ENCODE peak calls at places on chromosome 16, in eight cellular contexts. One of them, this sample, is unnamed.
A peak's percentile ranks its signal among the peaks of the same experiment; 100 is the strongest.

GRCh38 chr16:23384878-23385277 is 68.1 kb downstream of the COG7 start:
- ATAC-seq in left lobe of liver: no peak
- ATAC-seq in aorta: no peak
- ATAC-seq in left ventricle myocardium superior: no peak
- ATAC-seq in T-cell: no peak
- ATAC-seq in stimulated activated naive CD8-positive, alpha-beta T cell treated with anti-CD3 and anti-CD28 coated beads, Interleukin-15, Interleukin-2, amounts not matched to agents 100 U/mL and 50 U/mL, for 24 hours: no peak
- ATAC-seq in CD4-positive, CD25-positive, alpha-beta regulatory T cell: no peak
- ATAC-seq in PC-3: no peak
- ATAC-seq in this sample: no peak

GRCh38 chr16:53761967-53762726 is 58.2 kb downstream of the FTO start:
- ATAC-seq in left lobe of liver: peak; percentile 92
- ATAC-seq in CD4-positive, CD25-positive, alpha-beta regulatory T cell: no peak
- ATAC-seq in PC-3: no peak
- ATAC-seq in stimulated activated naive CD8-positive, alpha-beta T cell treated with anti-CD3 and anti-CD28 coated beads, Interleukin-15, Interleukin-2, amounts not matched to agents 100 U/mL and 50 U/mL, for 24 hours: no peak
- ATAC-seq in left ventricle myocardium superior: no peak
- ATAC-seq in aorta: no peak
- ATAC-seq in T-cell: no peak
- ATAC-seq in this sample: no peak

GRCh38 chr16:75909746-75910145 is 183.5 kb upstream of the CPHXL start:
- ATAC-seq in left lobe of liver: no peak
- ATAC-seq in aorta: no peak
- ATAC-seq in PC-3: no peak
- ATAC-seq in CD4-positive, CD25-positive, alpha-beta regulatory T cell: peak; percentile 24
- ATAC-seq in stimulated activated naive CD8-positive, alpha-beta T cell treated with anti-CD3 and anti-CD28 coated beads, Interleukin-15, Interleukin-2, amounts not matched to agents 100 U/mL and 50 U/mL, for 24 hours: no peak
- ATAC-seq in left ventricle myocardium superior: no peak
- ATAC-seq in T-cell: no peak
- ATAC-seq in this sample: peak; percentile 35

GRCh38 chr16:74740795-74741304 is 33.8 kb downstream of the FA2H start:
- ATAC-seq in stimulated activated naive CD8-positive, alpha-beta T cell treated with anti-CD3 and anti-CD28 coated beads, Interleukin-15, Interleukin-2, amounts not matched to agents 100 U/mL and 50 U/mL, for 24 hours: no peak
- ATAC-seq in T-cell: no peak
- ATAC-seq in left lobe of liver: peak; percentile 25
- ATAC-seq in aorta: no peak
- ATAC-seq in CD4-positive, CD25-positive, alpha-beta regulatory T cell: no peak
- ATAC-seq in PC-3: peak; percentile 41
- ATAC-seq in left ventricle myocardium superior: peak; percentile 40
- ATAC-seq in this sample: no peak

GRCh38 chr16:72018470-72018869 is 9.9 kb downstream of the DHODH start:
- ATAC-seq in aorta: no peak
- ATAC-seq in T-cell: no peak
- ATAC-seq in left lobe of liver: peak; percentile 43
- ATAC-seq in CD4-positive, CD25-positive, alpha-beta regulatory T cell: no peak
- ATAC-seq in PC-3: no peak
- ATAC-seq in left ventricle myocardium superior: peak; percentile 32
- ATAC-seq in stimulated activated naive CD8-positive, alpha-beta T cell treated with anti-CD3 and anti-CD28 coated beads, Interleukin-15, Interleukin-2, amounts not matched to agents 100 U/mL and 50 U/mL, for 24 hours: no peak
- ATAC-seq in this sample: no peak

GRCh38 chr16:4389051-4389955 is 17.7 kb downstream of the VASN start:
- ATAC-seq in PC-3: no peak
- ATAC-seq in left lobe of liver: no peak
- ATAC-seq in CD4-positive, CD25-positive, alpha-beta regulatory T cell: no peak
- ATAC-seq in aorta: peak; percentile 4
- ATAC-seq in left ventricle myocardium superior: peak; percentile 32
- ATAC-seq in T-cell: no peak
- ATAC-seq in stimulated activated naive CD8-positive, alpha-beta T cell treated with anti-CD3 and anti-CD28 coated beads, Interleukin-15, Interleukin-2, amounts not matched to agents 100 U/mL and 50 U/mL, for 24 hours: no peak
- ATAC-seq in this sample: no peak

GRCh38 chr16:20899503-20900298 is 457 bp downstream of the DCUN1D3 start:
- ATAC-seq in left ventricle myocardium superior: no peak
- ATAC-seq in aorta: peak; percentile 1
- ATAC-seq in PC-3: no peak
- ATAC-seq in T-cell: peak; percentile 39
- ATAC-seq in stimulated activated naive CD8-positive, alpha-beta T cell treated with anti-CD3 and anti-CD28 coated beads, Interleukin-15, Interleukin-2, amounts not matched to agents 100 U/mL and 50 U/mL, for 24 hours: no peak
- ATAC-seq in left lobe of liver: peak; percentile 63
- ATAC-seq in CD4-positive, CD25-positive, alpha-beta regulatory T cell: peak; percentile 7
- ATAC-seq in this sample: no peak

GRCh38 chr16:85720319-85720637 is 30.6 kb downstream of the C16orf74 start:
- ATAC-seq in left ventricle myocardium superior: peak; percentile 51
- ATAC-seq in PC-3: peak; percentile 97
- ATAC-seq in stimulated activated naive CD8-positive, alpha-beta T cell treated with anti-CD3 and anti-CD28 coated beads, Interleukin-15, Interleukin-2, amounts not matched to agents 100 U/mL and 50 U/mL, for 24 hours: no peak
- ATAC-seq in CD4-positive, CD25-positive, alpha-beta regulatory T cell: no peak
- ATAC-seq in aorta: no peak
- ATAC-seq in T-cell: no peak
- ATAC-seq in left lobe of liver: peak; percentile 88
- ATAC-seq in this sample: no peak

GRCh38 chr16:87391324-87391949 is 699 bp upstream of the MAP1LC3B start:
- ATAC-seq in PC-3: no peak
- ATAC-seq in aorta: peak; percentile 27
- ATAC-seq in left lobe of liver: peak; percentile 54
- ATAC-seq in stimulated activated naive CD8-positive, alpha-beta T cell treated with anti-CD3 and anti-CD28 coated beads, Interleukin-15, Interleukin-2, amounts not matched to agents 100 U/mL and 50 U/mL, for 24 hours: no peak
- ATAC-seq in CD4-positive, CD25-positive, alpha-beta regulatory T cell: no peak
- ATAC-seq in left ventricle myocardium superior: peak; percentile 44
- ATAC-seq in T-cell: no peak
- ATAC-seq in this sample: peak; percentile 19

GRCh38 chr16:30657866-30658730 is at the start of gene FBRS:
- ATAC-seq in left lobe of liver: peak; percentile 81
- ATAC-seq in left ventricle myocardium superior: peak; percentile 88
- ATAC-seq in PC-3: peak; percentile 72
- ATAC-seq in CD4-positive, CD25-positive, alpha-beta regulatory T cell: peak; percentile 75
- ATAC-seq in aorta: peak; percentile 95
- ATAC-seq in T-cell: peak; percentile 79
- ATAC-seq in stimulated activated naive CD8-positive, alpha-beta T cell treated with anti-CD3 and anti-CD28 coated beads, Interleukin-15, Interleukin-2, amounts not matched to agents 100 U/mL and 50 U/mL, for 24 hours: peak; percentile 79
- ATAC-seq in this sample: peak; percentile 80

GRCh38 chr16:78740269-78740668 is 640.8 kb downstream of the WWOX start:
- ATAC-seq in left lobe of liver: peak; percentile 89
- ATAC-seq in aorta: no peak
- ATAC-seq in CD4-positive, CD25-positive, alpha-beta regulatory T cell: no peak
- ATAC-seq in stimulated activated naive CD8-positive, alpha-beta T cell treated with anti-CD3 and anti-CD28 coated beads, Interleukin-15, Interleukin-2, amounts not matched to agents 100 U/mL and 50 U/mL, for 24 hours: no peak
- ATAC-seq in left ventricle myocardium superior: no peak
- ATAC-seq in PC-3: no peak
- ATAC-seq in T-cell: no peak
- ATAC-seq in this sample: no peak

GRCh38 chr16:46573008-46573833 is 48.0 kb downstream of the SHCBP1 start:
- ATAC-seq in aorta: no peak
- ATAC-seq in CD4-positive, CD25-positive, alpha-beta regulatory T cell: no peak
- ATAC-seq in T-cell: no peak
- ATAC-seq in left ventricle myocardium superior: no peak
- ATAC-seq in left lobe of liver: no peak
- ATAC-seq in PC-3: peak; percentile 88
- ATAC-seq in stimulated activated naive CD8-positive, alpha-beta T cell treated with anti-CD3 and anti-CD28 coated beads, Interleukin-15, Interleukin-2, amounts not matched to agents 100 U/mL and 50 U/mL, for 24 hours: no peak
- ATAC-seq in this sample: peak; percentile 26

GRCh38 chr16:30115238-30115637 is 1.9 kb upstream of the GDPD3 start:
- ATAC-seq in left ventricle myocardium superior: no peak
- ATAC-seq in CD4-positive, CD25-positive, alpha-beta regulatory T cell: peak; percentile 22
- ATAC-seq in T-cell: no peak
- ATAC-seq in stimulated activated naive CD8-positive, alpha-beta T cell treated with anti-CD3 and anti-CD28 coated beads, Interleukin-15, Interleukin-2, amounts not matched to agents 100 U/mL and 50 U/mL, for 24 hours: no peak
- ATAC-seq in aorta: no peak
- ATAC-seq in PC-3: peak; percentile 44
- ATAC-seq in left lobe of liver: peak; percentile 8
- ATAC-seq in this sample: peak; percentile 37

GRCh38 chr16:85025781-85026653 is 1.6 kb upstream of the KIAA0513 start:
- ATAC-seq in left lobe of liver: no peak
- ATAC-seq in CD4-positive, CD25-positive, alpha-beta regulatory T cell: no peak
- ATAC-seq in T-cell: no peak
- ATAC-seq in PC-3: no peak
- ATAC-seq in aorta: no peak
- ATAC-seq in stimulated activated naive CD8-positive, alpha-beta T cell treated with anti-CD3 and anti-CD28 coated beads, Interleukin-15, Interleukin-2, amounts not matched to agents 100 U/mL and 50 U/mL, for 24 hours: no peak
- ATAC-seq in left ventricle myocardium superior: no peak
- ATAC-seq in this sample: no peak

GRCh38 chr16:4733747-4734062 is 366 bp downstream of the ANKS3 start:
- ATAC-seq in stimulated activated naive CD8-positive, alpha-beta T cell treated with anti-CD3 and anti-CD28 coated beads, Interleukin-15, Interleukin-2, amounts not matched to agents 100 U/mL and 50 U/mL, for 24 hours: no peak
- ATAC-seq in left ventricle myocardium superior: peak; percentile 1
- ATAC-seq in aorta: no peak
- ATAC-seq in CD4-positive, CD25-positive, alpha-beta regulatory T cell: peak; percentile 1
- ATAC-seq in PC-3: peak; percentile 4
- ATAC-seq in left lobe of liver: peak; percentile 0
- ATAC-seq in T-cell: peak; percentile 2
- ATAC-seq in this sample: peak; percentile 4

GRCh38 chr16:11056090-11056988 is 112.0 kb downstream of the CLEC16A start:
- ATAC-seq in PC-3: no peak
- ATAC-seq in aorta: no peak
- ATAC-seq in left ventricle myocardium superior: no peak
- ATAC-seq in stimulated activated naive CD8-positive, alpha-beta T cell treated with anti-CD3 and anti-CD28 coated beads, Interleukin-15, Interleukin-2, amounts not matched to agents 100 U/mL and 50 U/mL, for 24 hours: no peak
- ATAC-seq in CD4-positive, CD25-positive, alpha-beta regulatory T cell: no peak
- ATAC-seq in T-cell: no peak
- ATAC-seq in left lobe of liver: no peak
- ATAC-seq in this sample: no peak